ENCODE peak calls at places on chromosomes 1 and 21, in nine cellular contexts. One of them, this sample, is unnamed. For H3K27me3, the result is how much of the 10 kb centered on the place peaks cover.

GRCh38 chr1:153678519-153679336 is at the start of gene NPR1:
- DNase-seq in right cardiac atrium: peak
- DNase-seq in pancreas: peak
- DNase-seq in IMR-90: no peak
- DNase-seq in BJ: no peak
- DNase-seq in CD4-positive, CD25-positive, alpha-beta regulatory T cell: no peak
- DNase-seq in tibial nerve: peak
- DNase-seq in transverse colon: peak
- DNase-seq in heart right ventricle: peak
- DNase-seq in this sample: no peak

GRCh38 chr1:55970711-55971110 is 608.7 kb downstream of the PLPP3 start:
- DNase-seq in pancreas: no peak
- DNase-seq in IMR-90: peak
- DNase-seq in CD4-positive, CD25-positive, alpha-beta regulatory T cell: no peak
- DNase-seq in BJ: peak
- DNase-seq in heart right ventricle: no peak
- DNase-seq in tibial nerve: no peak
- DNase-seq in right cardiac atrium: no peak
- DNase-seq in transverse colon: no peak
- DNase-seq in this sample: no peak

GRCh38 chr1:26363549-26364448 is 8.8 kb downstream of the ZNF683 start:
- DNase-seq in pancreas: peak
- DNase-seq in transverse colon: peak
- DNase-seq in BJ: no peak
- DNase-seq in CD4-positive, CD25-positive, alpha-beta regulatory T cell: peak
- DNase-seq in IMR-90: peak
- DNase-seq in right cardiac atrium: peak
- DNase-seq in tibial nerve: peak
- DNase-seq in heart right ventricle: peak
- DNase-seq in this sample: peak

GRCh38 chr21:39660596-39660995 is 47.9 kb downstream of the B3GALT5 start:
- DNase-seq in CD4-positive, CD25-positive, alpha-beta regulatory T cell: no peak
- DNase-seq in right cardiac atrium: peak
- DNase-seq in transverse colon: peak
- DNase-seq in tibial nerve: peak
- DNase-seq in pancreas: peak
- DNase-seq in heart right ventricle: peak
- DNase-seq in BJ: peak
- DNase-seq in IMR-90: peak
- DNase-seq in this sample: no peak

GRCh38 chr1:27584453-27584852 is 19.5 kb downstream of the AHDC1 start:
- DNase-seq in CD4-positive, CD25-positive, alpha-beta regulatory T cell: no peak
- DNase-seq in tibial nerve: no peak
- DNase-seq in pancreas: no peak
- DNase-seq in transverse colon: no peak
- DNase-seq in IMR-90: no peak
- DNase-seq in heart right ventricle: no peak
- DNase-seq in BJ: no peak
- DNase-seq in right cardiac atrium: no peak
- DNase-seq in this sample: no peak

GRCh38 chr1:232377494-232377770 is 252.5 kb downstream of the SIPA1L2 start:
- DNase-seq in heart right ventricle: no peak
- DNase-seq in pancreas: no peak
- DNase-seq in CD4-positive, CD25-positive, alpha-beta regulatory T cell: no peak
- DNase-seq in right cardiac atrium: no peak
- DNase-seq in transverse colon: no peak
- DNase-seq in tibial nerve: no peak
- DNase-seq in BJ: no peak
- DNase-seq in IMR-90: peak
- DNase-seq in this sample: no peak

GRCh38 chr1:59704721-59705120 is 110.0 kb upstream of the HOOK1 start:
- DNase-seq in IMR-90: no peak
- DNase-seq in heart right ventricle: no peak
- DNase-seq in CD4-positive, CD25-positive, alpha-beta regulatory T cell: no peak
- DNase-seq in BJ: no peak
- DNase-seq in right cardiac atrium: no peak
- DNase-seq in transverse colon: no peak
- DNase-seq in tibial nerve: no peak
- DNase-seq in pancreas: no peak
- DNase-seq in this sample: no peak

GRCh38 chr1:179530352-179530751 is 45.4 kb downstream of the NPHS2 start:
- DNase-seq in tibial nerve: no peak
- DNase-seq in pancreas: no peak
- DNase-seq in BJ: no peak
- DNase-seq in transverse colon: no peak
- DNase-seq in CD4-positive, CD25-positive, alpha-beta regulatory T cell: no peak
- DNase-seq in heart right ventricle: no peak
- DNase-seq in IMR-90: no peak
- DNase-seq in right cardiac atrium: no peak
- DNase-seq in this sample: no peak

GRCh38 chr1:3314561-3315271 is 139.7 kb upstream of the ARHGEF16 start:
- DNase-seq in IMR-90: peak
- DNase-seq in BJ: no peak
- DNase-seq in tibial nerve: no peak
- DNase-seq in pancreas: no peak
- DNase-seq in transverse colon: no peak
- DNase-seq in right cardiac atrium: peak
- DNase-seq in heart right ventricle: no peak
- DNase-seq in CD4-positive, CD25-positive, alpha-beta regulatory T cell: no peak
- DNase-seq in this sample: peak

GRCh38 chr21:21813295-21813694 is 815.1 kb downstream of the NCAM2 start:
- DNase-seq in heart right ventricle: no peak
- DNase-seq in pancreas: no peak
- DNase-seq in BJ: no peak
- DNase-seq in tibial nerve: no peak
- DNase-seq in CD4-positive, CD25-positive, alpha-beta regulatory T cell: no peak
- DNase-seq in transverse colon: no peak
- DNase-seq in IMR-90: no peak
- DNase-seq in right cardiac atrium: no peak
- DNase-seq in this sample: no peak

GRCh38 chr1:218284377-218284916 is 646 bp upstream of the RRP15 start:
- DNase-seq in IMR-90: no peak
- DNase-seq in heart right ventricle: peak
- DNase-seq in BJ: no peak
- DNase-seq in transverse colon: no peak
- DNase-seq in CD4-positive, CD25-positive, alpha-beta regulatory T cell: no peak
- DNase-seq in tibial nerve: peak
- DNase-seq in right cardiac atrium: no peak
- DNase-seq in pancreas: peak
- DNase-seq in this sample: no peak

GRCh38 chr1:30912913-30913652 is 4.5 kb upstream of the SDC3 start:
- DNase-seq in tibial nerve: peak
- DNase-seq in right cardiac atrium: peak
- DNase-seq in IMR-90: no peak
- DNase-seq in heart right ventricle: peak
- DNase-seq in transverse colon: peak
- DNase-seq in pancreas: no peak
- DNase-seq in BJ: no peak
- DNase-seq in CD4-positive, CD25-positive, alpha-beta regulatory T cell: no peak
- DNase-seq in this sample: no peak

GRCh38 chr1:90616395-90616794 is 100.7 kb downstream of the BARHL2 start:
- DNase-seq in pancreas: no peak
- DNase-seq in heart right ventricle: no peak
- DNase-seq in BJ: no peak
- DNase-seq in CD4-positive, CD25-positive, alpha-beta regulatory T cell: no peak
- DNase-seq in tibial nerve: no peak
- DNase-seq in IMR-90: no peak
- DNase-seq in transverse colon: no peak
- DNase-seq in right cardiac atrium: no peak
- DNase-seq in this sample: no peak

GRCh38 chr1:13699936-13700520 is at the start of gene PRDM2:
- DNase-seq in heart right ventricle: peak
- DNase-seq in tibial nerve: no peak
- DNase-seq in CD4-positive, CD25-positive, alpha-beta regulatory T cell: peak
- DNase-seq in transverse colon: peak
- DNase-seq in right cardiac atrium: peak
- DNase-seq in IMR-90: peak
- DNase-seq in pancreas: peak
- DNase-seq in BJ: no peak
- DNase-seq in this sample: peak

GRCh38 chr1:156623946-156624813 is 5.0 kb downstream of the HAPLN2 start:
- DNase-seq in CD4-positive, CD25-positive, alpha-beta regulatory T cell: no peak
- DNase-seq in tibial nerve: no peak
- DNase-seq in pancreas: peak
- DNase-seq in IMR-90: peak
- DNase-seq in heart right ventricle: peak
- DNase-seq in BJ: no peak
- DNase-seq in right cardiac atrium: peak
- DNase-seq in transverse colon: peak
- DNase-seq in this sample: peak

GRCh38 chr1:206954616-206955342 is 8.5 kb upstream of the PIGR start:
- DNase-seq in IMR-90: no peak
- DNase-seq in BJ: no peak
- DNase-seq in transverse colon: no peak
- DNase-seq in CD4-positive, CD25-positive, alpha-beta regulatory T cell: no peak
- DNase-seq in tibial nerve: no peak
- DNase-seq in heart right ventricle: no peak
- DNase-seq in pancreas: no peak
- DNase-seq in right cardiac atrium: no peak
- DNase-seq in this sample: no peak

GRCh38 chr1:10610901-10611600 is 136.3 kb downstream of the PEX14 start:
- DNase-seq in pancreas: no peak
- DNase-seq in tibial nerve: no peak
- DNase-seq in BJ: no peak
- DNase-seq in right cardiac atrium: no peak
- DNase-seq in heart right ventricle: no peak
- DNase-seq in IMR-90: peak
- DNase-seq in transverse colon: no peak
- DNase-seq in CD4-positive, CD25-positive, alpha-beta regulatory T cell: no peak
- DNase-seq in this sample: no peak

GRCh38 chr21:34942911-34943310 is 106.2 kb downstream of the RUNX1 start:
- DNase-seq in tibial nerve: no peak
- DNase-seq in CD4-positive, CD25-positive, alpha-beta regulatory T cell: no peak
- DNase-seq in right cardiac atrium: no peak
- DNase-seq in pancreas: no peak
- DNase-seq in heart right ventricle: no peak
- DNase-seq in IMR-90: no peak
- DNase-seq in transverse colon: no peak
- DNase-seq in BJ: no peak
- DNase-seq in this sample: no peak

GRCh38 chr1:170664828-170665617 is 1.1 kb downstream of the PRRX1 start:
- DNase-seq in CD4-positive, CD25-positive, alpha-beta regulatory T cell: no peak
- DNase-seq in BJ: no peak
- DNase-seq in heart right ventricle: peak
- DNase-seq in tibial nerve: no peak
- DNase-seq in right cardiac atrium: peak
- DNase-seq in pancreas: peak
- DNase-seq in transverse colon: peak
- DNase-seq in IMR-90: peak
- DNase-seq in this sample: no peak
- H3K27me3 ChIP-seq in CD4-positive, CD25-positive, alpha-beta regulatory T cell: under half
- H3K27me3 ChIP-seq in BJ: under half
- H3K27me3 ChIP-seq in heart right ventricle: under half
- H3K27me3 ChIP-seq in tibial nerve: half or more
- H3K27me3 ChIP-seq in right cardiac atrium: under half
- H3K27me3 ChIP-seq in pancreas: under half
- H3K27me3 ChIP-seq in transverse colon: half or more
- H3K27me3 ChIP-seq in IMR-90: under half
- H3K27me3 ChIP-seq in this sample: half or more

DNA sequence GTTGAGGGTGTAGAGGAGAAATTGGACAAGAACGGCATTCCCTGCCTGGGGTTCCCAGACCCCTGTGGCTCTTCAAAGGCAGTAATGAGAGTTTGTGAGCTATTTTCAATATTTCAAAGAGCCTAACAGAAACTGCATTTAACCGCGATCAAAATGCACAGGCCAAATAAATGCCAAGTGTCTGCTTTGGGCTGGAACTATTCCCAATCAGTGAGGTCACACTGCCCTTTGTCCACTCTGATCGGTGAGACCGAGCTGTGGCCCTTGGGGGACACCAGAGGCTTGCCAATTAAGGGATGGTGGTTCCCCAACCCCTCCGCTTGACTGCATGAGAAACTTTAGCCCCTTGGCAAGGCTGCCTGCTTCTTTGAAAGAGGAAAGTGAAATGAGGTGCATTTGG is 20.3 kb downstream of the CSMD2 start:
- DNase-seq in IMR-90: no peak
- DNase-seq in BJ: no peak
- DNase-seq in CD4-positive, CD25-positive, alpha-beta regulatory T cell: no peak
- DNase-seq in heart right ventricle: no peak
- DNase-seq in pancreas: no peak
- DNase-seq in tibial nerve: no peak
- DNase-seq in transverse colon: no peak
- DNase-seq in right cardiac atrium: no peak
- DNase-seq in this sample: no peak
- H3K27me3 ChIP-seq in IMR-90: under half
- H3K27me3 ChIP-seq in BJ: under half
- H3K27me3 ChIP-seq in CD4-positive, CD25-positive, alpha-beta regulatory T cell: under half
- H3K27me3 ChIP-seq in heart right ventricle: under half
- H3K27me3 ChIP-seq in pancreas: under half
- H3K27me3 ChIP-seq in tibial nerve: under half
- H3K27me3 ChIP-seq in transverse colon: under half
- H3K27me3 ChIP-seq in right cardiac atrium: under half
- H3K27me3 ChIP-seq in this sample: under half

GRCh38 chr1:200909071-200909470 is 14.4 kb downstream of the INAVA start:
- DNase-seq in right cardiac atrium: no peak
- DNase-seq in BJ: no peak
- DNase-seq in pancreas: no peak
- DNase-seq in tibial nerve: no peak
- DNase-seq in IMR-90: no peak
- DNase-seq in CD4-positive, CD25-positive, alpha-beta regulatory T cell: no peak
- DNase-seq in heart right ventricle: no peak
- DNase-seq in transverse colon: no peak
- DNase-seq in this sample: no peak
- H3K27me3 ChIP-seq in right cardiac atrium: under half
- H3K27me3 ChIP-seq in BJ: under half
- H3K27me3 ChIP-seq in pancreas: under half
- H3K27me3 ChIP-seq in tibial nerve: under half
- H3K27me3 ChIP-seq in IMR-90: under half
- H3K27me3 ChIP-seq in CD4-positive, CD25-positive, alpha-beta regulatory T cell: under half
- H3K27me3 ChIP-seq in heart right ventricle: under half
- H3K27me3 ChIP-seq in transverse colon: under half
- H3K27me3 ChIP-seq in this sample: under half

GRCh38 chr21:42539931-42540343 is 26.3 kb downstream of the SLC37A1 start:
- DNase-seq in CD4-positive, CD25-positive, alpha-beta regulatory T cell: no peak
- DNase-seq in heart right ventricle: no peak
- DNase-seq in right cardiac atrium: no peak
- DNase-seq in BJ: no peak
- DNase-seq in tibial nerve: no peak
- DNase-seq in IMR-90: no peak
- DNase-seq in transverse colon: no peak
- DNase-seq in pancreas: no peak
- DNase-seq in this sample: no peak

GRCh38 chr21:42541618-42542017 is 28.0 kb downstream of the SLC37A1 start:
- DNase-seq in BJ: no peak
- DNase-seq in right cardiac atrium: no peak
- DNase-seq in pancreas: no peak
- DNase-seq in heart right ventricle: no peak
- DNase-seq in CD4-positive, CD25-positive, alpha-beta regulatory T cell: no peak
- DNase-seq in IMR-90: no peak
- DNase-seq in transverse colon: no peak
- DNase-seq in tibial nerve: no peak
- DNase-seq in this sample: no peak

GRCh38 chr21:42541174-42541573 is 27.5 kb downstream of the SLC37A1 start:
- DNase-seq in tibial nerve: no peak
- DNase-seq in transverse colon: no peak
- DNase-seq in heart right ventricle: no peak
- DNase-seq in right cardiac atrium: no peak
- DNase-seq in CD4-positive, CD25-positive, alpha-beta regulatory T cell: no peak
- DNase-seq in pancreas: no peak
- DNase-seq in BJ: no peak
- DNase-seq in IMR-90: no peak
- DNase-seq in this sample: no peak

GRCh38 chr21:42539342-42539741 is 25.7 kb downstream of the SLC37A1 start:
- DNase-seq in heart right ventricle: no peak
- DNase-seq in pancreas: no peak
- DNase-seq in tibial nerve: no peak
- DNase-seq in right cardiac atrium: no peak
- DNase-seq in CD4-positive, CD25-positive, alpha-beta regulatory T cell: no peak
- DNase-seq in transverse colon: no peak
- DNase-seq in IMR-90: no peak
- DNase-seq in BJ: no peak
- DNase-seq in this sample: no peak

GRCh38 chr21:42540396-42540795 is 26.7 kb downstream of the SLC37A1 start:
- DNase-seq in heart right ventricle: no peak
- DNase-seq in pancreas: no peak
- DNase-seq in right cardiac atrium: no peak
- DNase-seq in CD4-positive, CD25-positive, alpha-beta regulatory T cell: no peak
- DNase-seq in BJ: no peak
- DNase-seq in tibial nerve: no peak
- DNase-seq in IMR-90: no peak
- DNase-seq in transverse colon: no peak
- DNase-seq in this sample: no peak
- H3K27me3 ChIP-seq in heart right ventricle: under half
- H3K27me3 ChIP-seq in pancreas: under half
- H3K27me3 ChIP-seq in right cardiac atrium: under half
- H3K27me3 ChIP-seq in CD4-positive, CD25-positive, alpha-beta regulatory T cell: under half
- H3K27me3 ChIP-seq in BJ: under half
- H3K27me3 ChIP-seq in tibial nerve: under half
- H3K27me3 ChIP-seq in IMR-90: under half
- H3K27me3 ChIP-seq in transverse colon: under half
- H3K27me3 ChIP-seq in this sample: under half

This sample was measured in neuronal stem cell.